ENCODE peak calls at places on chromosomes 5 and 9, in five cellular contexts. V is cardiac muscle cell; R is CD8-positive, alpha-beta T cell; O is mammary epithelial cell; F is A549. X is an unnamed sample.

GRCh38 chr9:121358747-121359146 is 11.3 kb downstream of the STOM start:
- DNase-seq in O (no peak), V (no peak), R (no peak), F (no peak), X (no peak)

GRCh38 chr5:59254055-59254687 is 639.4 kb downstream of the PDE4D start:
- DNase-seq in O (no peak), F (peak; percentile 27), V (no peak), R (no peak), X (no peak)

GRCh38 chr5:174320051-174320450 is 274.5 kb downstream of the NSG2 start:
- DNase-seq in V (no peak), O (no peak), R (no peak), F (no peak), X (no peak)

GRCh38 chr9:37776328-37776727 is 8.5 kb downstream of the EXOSC3 start:
- DNase-seq in R (no peak), O (no peak), V (no peak), F (no peak), X (no peak)

GRCh38 chr5:171797563-171797962 is 11.9 kb downstream of the SMIM23 start:
- DNase-seq in V (no peak), R (no peak), F (no peak), O (no peak), X (no peak)

GRCh38 chr5:154712518-154713437 is 42.4 kb upstream of the LARP1 start:
- DNase-seq in O (peak; percentile 34), R (no peak), V (no peak), F (no peak), X (no peak)

GRCh38 chr5:149517461-149518122 is 33.6 kb downstream of the CSNK1A1 start:
- DNase-seq in R (no peak), V (peak; percentile 7), F (no peak), O (no peak), X (no peak)

GRCh38 chr5:6905883-6906282 is 192.7 kb downstream of the TENT4A start:
- DNase-seq in O (no peak), V (no peak), R (no peak), F (no peak), X (no peak)

GRCh38 chr5:175654346-175654745 is 3.5 kb upstream of the HRH2 start:
- DNase-seq in F (no peak), O (no peak), R (no peak), V (no peak), X (no peak)

GRCh38 chr5:93915142-93915553 is 173.7 kb upstream of the POU5F2 start:
- DNase-seq in F (no peak), R (no peak), O (peak; percentile 33), V (peak; percentile 20), X (no peak)

GRCh38 chr9:71944754-71945409 is 33.4 kb downstream of the C9orf85 start:
- DNase-seq in F (no peak), R (no peak), O (peak; percentile 86), V (no peak), X (no peak)

GRCh38 chr9:125659954-125660353 is 47.1 kb downstream of the MAPKAP1 start:
- DNase-seq in F (no peak), R (no peak), V (no peak), O (peak; percentile 71), X (no peak)

GRCh38 chr9:97966493-97966892 is 16.6 kb upstream of the ANP32B start:
- DNase-seq in V (no peak), R (no peak), F (no peak), O (no peak), X (no peak)

GRCh38 chr9:79465171-79465570 is 106.6 kb upstream of the TLE4 start:
- DNase-seq in F (no peak), R (no peak), O (peak; percentile 12), V (no peak), X (no peak)

GRCh38 chr9:130575514-130575913 is 3.9 kb upstream of the FUBP3 start:
- DNase-seq in O (no peak), R (no peak), V (peak; percentile 73), F (no peak), X (no peak)

GRCh38 chr9:130239363-130239695 is 26.2 kb upstream of the HMCN2 start:
- DNase-seq in R (no peak), O (no peak), V (no peak), F (no peak), X (no peak)

GRCh38 chr9:136327313-136327971 is at the start of gene GPSM1:
- DNase-seq in V (peak; percentile 51), O (no peak), R (no peak), F (peak; percentile 52), X (peak; percentile 7)

GRCh38 chr9:133048595-133048994 is 13.2 kb upstream of the CEL start:
- DNase-seq in R (no peak), F (peak; percentile 46), O (no peak), V (no peak), X (no peak)

GRCh38 chr9:133876144-133876543 is 116.0 kb downstream of the VAV2 start:
- DNase-seq in R (no peak), O (no peak), V (no peak), F (no peak), X (no peak)

GRCh38 chr5:127870914-127871313 is 167.7 kb downstream of the CCDC192 start:
- DNase-seq in O (peak; percentile 33), F (no peak), R (no peak), V (no peak), X (no peak)

GRCh38 chr5:180135128-180135955 is 63.8 kb upstream of the RNF130 start:
- DNase-seq in V (no peak), R (no peak), F (no peak), O (peak; percentile 90), X (no peak)

GRCh38 chr9:74497750-74498615 is 848 bp downstream of the RORB start:
- DNase-seq in R (no peak), F (no peak), O (peak; percentile 52), V (peak; percentile 44), X (no peak)

GRCh38 chr5:11387382-11387781 is 516.9 kb downstream of the CTNND2 start:
- DNase-seq in V (no peak), O (no peak), F (no peak), R (no peak), X (no peak)

GRCh38 chr5:11385251-11385900 is 518.9 kb downstream of the CTNND2 start:
- DNase-seq in F (no peak), R (no peak), O (no peak), V (no peak), X (no peak)

GRCh38 chr5:11383506-11384095 is 520.6 kb downstream of the CTNND2 start:
- DNase-seq in O (no peak), V (peak; percentile 19), F (no peak), R (no peak), X (no peak)

GRCh38 chr5:11385901-11386293 is 518.3 kb downstream of the CTNND2 start:
- DNase-seq in O (no peak), V (no peak), R (no peak), F (no peak), X (no peak)

GRCh38 chr5:11384441-11385250 is 519.6 kb downstream of the CTNND2 start:
- DNase-seq in R (no peak), O (peak; percentile 1), F (no peak), V (peak; percentile 57), X (no peak)
- TF ChIP-seq CTCF in R (no peak), O (no peak), F (no peak), V (no peak), X (no peak)

GRCh38 chr5:30100148-30100547 is 1093.3 kb upstream of the CDH6 start:
- DNase-seq in R (no peak), V (no peak), O (no peak), F (no peak), X (no peak)
- H3K27ac ChIP-seq in R (no peak overlapping the region), V (no peak overlapping the region), O (no peak overlapping the region), F (peak overlapping the region; percentile 59), X (no peak overlapping the region)

GRCh38 chr5:13878357-13878756 is 66.1 kb downstream of the DNAH5 start:
- DNase-seq in F (no peak), O (no peak), R (no peak), V (no peak), X (no peak)
- H3K9me3 ChIP-seq in F (no peaks in the 10 kb centered on the region), O (no peaks in the 10 kb centered on the region), R (no peaks in the 10 kb centered on the region), V (no peaks in the 10 kb centered on the region), X (peaks cover 17% of the 10 kb centered on the region)

GRCh38 chr5:138082033-138082432 is 1.8 kb upstream of the WNT8A start:
- DNase-seq in O (no peak), F (no peak), V (no peak), R (no peak), X (no peak)
- TF ChIP-seq CTCF in O (peak; percentile 1), F (no peak), V (no peak), R (no peak), X (no peak)

DNA sequence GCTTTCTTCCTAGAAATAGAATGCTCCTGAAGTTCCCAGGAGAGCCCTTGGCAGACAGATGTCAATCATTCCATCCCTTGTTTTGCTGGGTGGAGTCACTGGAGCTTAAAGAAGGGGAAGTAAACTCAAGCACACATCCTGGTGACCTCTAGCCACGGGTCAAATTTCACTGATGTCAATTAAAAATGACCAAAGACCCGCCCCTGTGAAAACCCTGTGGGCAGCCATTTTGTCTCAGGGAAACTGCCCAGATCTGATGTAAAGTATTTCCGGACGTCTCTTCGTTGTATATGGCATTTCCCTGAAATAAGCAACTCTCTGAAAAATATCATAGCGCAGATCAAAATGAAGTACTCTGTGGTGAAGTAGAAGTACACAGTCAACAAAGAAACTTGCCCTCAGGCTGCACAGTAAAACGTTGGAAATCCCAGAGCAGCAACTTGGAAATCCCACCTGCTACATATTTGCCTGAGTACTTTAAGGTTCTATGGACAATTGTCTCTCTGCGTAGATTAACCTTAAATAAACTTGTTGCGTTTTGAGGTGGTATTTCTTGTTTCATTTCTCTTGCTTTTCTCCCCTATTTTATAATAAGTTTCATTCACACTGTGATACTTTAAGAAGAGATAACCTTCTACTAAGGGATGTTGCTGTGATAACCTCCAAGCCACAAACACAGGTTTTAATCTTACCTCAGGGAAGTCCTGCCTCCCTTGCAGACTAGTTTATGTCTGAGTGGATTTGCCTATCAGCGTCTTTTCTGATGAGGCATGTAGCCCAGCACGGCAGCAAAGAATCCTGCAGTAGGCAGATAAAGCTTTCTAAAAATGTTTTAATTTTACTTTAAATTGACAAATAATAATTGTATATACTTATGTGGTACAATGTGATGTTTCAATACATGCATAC is 60.9 kb upstream of the PIP5K1B start:
- DNase-seq in R (no peak), V (no peak), O (no peak), F (no peak), X (no peak)
- H3K27ac ChIP-seq in R (no peak overlapping the region), V (no peak overlapping the region), O (no peak overlapping the region), F (no peak overlapping the region), X (no peak overlapping the region)

GRCh38 chr9:95954940-95955339 is 79.4 kb downstream of the ERCC6L2 start:
- DNase-seq in R (no peak), V (no peak), F (no peak), O (no peak), X (no peak)

GRCh38 chr9:95953986-95954385 is 78.5 kb downstream of the ERCC6L2 start:
- DNase-seq in F (no peak), R (no peak), V (no peak), O (no peak), X (no peak)

GRCh38 chr9:95947118-95947517 is 71.6 kb downstream of the ERCC6L2 start:
- DNase-seq in O (no peak), V (no peak), F (no peak), R (no peak), X (no peak)

DNA sequence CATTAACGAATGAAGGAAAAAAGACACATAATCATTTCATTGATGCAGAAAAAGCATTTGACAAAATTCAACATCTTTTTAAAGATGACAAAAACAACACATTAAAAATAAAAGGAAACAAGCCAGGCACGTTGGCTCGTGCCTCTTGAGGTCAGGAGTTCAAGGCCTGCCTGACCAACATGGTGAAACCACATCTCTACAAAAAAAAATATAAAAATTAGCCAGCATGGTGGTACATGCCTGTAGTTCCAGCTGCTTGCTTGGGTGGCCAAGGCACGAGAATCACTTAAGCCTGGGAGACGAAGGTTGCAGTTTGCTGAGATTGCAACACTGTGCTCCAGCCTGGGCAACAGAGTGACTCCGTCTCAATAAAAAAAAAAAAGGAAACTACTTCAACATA is 77.0 kb downstream of the ERCC6L2 start:
- DNase-seq in V (no peak), R (peak; percentile 8), F (no peak), O (no peak), X (no peak)
- H3K9me3 ChIP-seq in V (no peaks in the 10 kb centered on the region), R (no peaks in the 10 kb centered on the region), F (peaks cover 16% of the 10 kb centered on the region), O (no peaks in the 10 kb centered on the region), X (peaks cover 14% of the 10 kb centered on the region)

GRCh38 chr5:60395712-60396329 is 304.1 kb downstream of the DEPDC1B start:
- DNase-seq in R (no peak), F (no peak), O (no peak), V (no peak), X (no peak)
- TF ChIP-seq CTCF in R (no peak), F (no peak), O (no peak), V (peak; percentile 16), X (no peak)

X was measured in CD4-positive, alpha-beta T cell.